ENCODE peak calls at places on chromosomes 11 and 22, in four cellular contexts. T, N, B and Y are unnamed samples.

GRCh38 chr22:32721328-32722180 is 80.0 kb upstream of the TIMP3 start:
- DNase-seq in N (no peak), T (no peak), B (no peak), Y (no peak)

GRCh38 chr11:63462126-63462525 is 28.8 kb downstream of the PLAAT5 start:
- DNase-seq in T (no peak), B (no peak), N (no peak), Y (no peak)

GRCh38 chr11:95680169-95680929 is 109.2 kb downstream of the FAM76B start:
- DNase-seq in B (no peak), N (no peak), T (no peak), Y (no peak)

GRCh38 chr22:18056161-18056666 is 21.6 kb upstream of the PEX26 start:
- DNase-seq in N (peak; percentile 68), T (no peak), B (no peak), Y (no peak)

GRCh38 chr22:17952273-17952801 is 72.0 kb downstream of the MICAL3 start:
- DNase-seq in N (no peak), B (no peak), T (no peak), Y (no peak)

GRCh38 chr22:33477131-33478111 is 419.2 kb upstream of the SYN3 start:
- DNase-seq in N (no peak), B (no peak), T (no peak), Y (no peak)

GRCh38 chr22:36107436-36107835 is 53.1 kb downstream of the APOL3 start:
- DNase-seq in B (no peak), T (no peak), N (no peak), Y (no peak)

GRCh38 chr11:77039491-77040400 is 5.5 kb downstream of the B3GNT6 start:
- DNase-seq in B (no peak), N (no peak), T (peak; percentile 26), Y (no peak)

GRCh38 chr11:118622376-118623290 is 15.2 kb downstream of the PHLDB1 start:
- DNase-seq in N (peak; percentile 75), B (peak; percentile 38), T (no peak), Y (peak; percentile 68)

GRCh38 chr11:78954261-78954660 is 379.6 kb upstream of the NARS2 start:
- DNase-seq in N (no peak), B (no peak), T (no peak), Y (no peak)

GRCh38 chr11:120675171-120675570 is 163.6 kb downstream of the GRIK4 start:
- DNase-seq in T (no peak), B (no peak), N (no peak), Y (no peak)

GRCh38 chr22:48955351-48956311 is 872.0 kb downstream of the BRD1 start:
- DNase-seq in B (no peak), T (no peak), N (no peak), Y (no peak)

GRCh38 chr11:26703792-26704191 is 18.1 kb downstream of the SLC5A12 start:
- DNase-seq in B (no peak), T (no peak), N (no peak), Y (no peak)

GRCh38 chr11:15769203-15769602 is 587.1 kb downstream of the SOX6 start:
- DNase-seq in T (no peak), B (no peak), N (no peak), Y (no peak)

GRCh38 chr22:42926034-42926433 is 69.0 kb upstream of the ARFGAP3 start:
- DNase-seq in N (no peak), B (no peak), T (no peak), Y (no peak)

GRCh38 chr22:17493384-17493981 is 69.8 kb upstream of the SLC25A18 start:
- DNase-seq in T (no peak), B (no peak), N (no peak), Y (no peak)

GRCh38 chr11:13784441-13784840 is 116.0 kb downstream of the FAR1 start:
- DNase-seq in N (no peak), B (no peak), T (no peak), Y (no peak)

GRCh38 chr11:27158763-27159679 is 118.4 kb downstream of the BBOX1 start:
- DNase-seq in B (peak; percentile 80), N (peak; percentile 55), T (peak; percentile 43), Y (peak; percentile 58)

GRCh38 chr11:130389315-130389935 is 39.0 kb downstream of the ADAMTS8 start:
- DNase-seq in N (no peak), T (no peak), B (no peak), Y (no peak)

GRCh38 chr11:34997872-34998548 is 81.6 kb downstream of the PDHX start:
- DNase-seq in N (no peak), B (no peak), T (no peak), Y (no peak)

GRCh38 chr11:119525180-119525854 is 102.3 kb upstream of the THY1 start:
- DNase-seq in N (no peak), B (no peak), T (no peak), Y (no peak)

GRCh38 chr11:92765965-92766371 is 203.5 kb upstream of the MTNR1B start:
- DNase-seq in N (peak; percentile 19), B (no peak), T (peak; percentile 12), Y (no peak)

GRCh38 chr22:27075891-27076290 is 418.5 kb downstream of the MIAT start:
- DNase-seq in T (no peak), B (no peak), N (no peak), Y (no peak)

GRCh38 chr22:44304354-44304753 is 8.4 kb downstream of the SHISAL1 start:
- DNase-seq in T (no peak), B (no peak), N (no peak), Y (no peak)

GRCh38 chr11:20031155-20032001 is 128.9 kb downstream of the DBX1 start:
- DNase-seq in B (no peak), N (no peak), T (no peak), Y (no peak)

GRCh38 chr11:125950696-125951645 is 5.1 kb downstream of the VSIG10L2 start:
- DNase-seq in B (no peak), T (no peak), N (no peak), Y (no peak)

GRCh38 chr11:128472128-128473110 is 114.9 kb downstream of the ETS1 start:
- DNase-seq in B (no peak), T (no peak), N (no peak), Y (no peak)

GRCh38 chr11:46914363-46914762 is 4.0 kb downstream of the LRP4 start:
- DNase-seq in N (no peak), B (no peak), T (no peak), Y (no peak)

GRCh38 chr11:46914910-46915309 is 3.4 kb downstream of the LRP4 start:
- DNase-seq in T (no peak), N (no peak), B (no peak), Y (no peak)

GRCh38 chr11:46916669-46917108 is 1.7 kb downstream of the LRP4 start:
- DNase-seq in B (peak; percentile 94), T (no peak), N (peak; percentile 58), Y (no peak)

GRCh38 chr11:46917109-46918086 is 952 bp downstream of the LRP4 start:
- DNase-seq in B (peak; percentile 48), N (no peak), T (no peak), Y (no peak)

GRCh38 chr11:46916251-46916650 is 2.1 kb downstream of the LRP4 start:
- DNase-seq in B (no peak), N (no peak), T (no peak), Y (no peak)
- H3K27ac ChIP-seq in B (peak overlapping the region; percentile 85), N (no peak overlapping the region), T (no peak overlapping the region), Y (no peak overlapping the region)

DNA sequence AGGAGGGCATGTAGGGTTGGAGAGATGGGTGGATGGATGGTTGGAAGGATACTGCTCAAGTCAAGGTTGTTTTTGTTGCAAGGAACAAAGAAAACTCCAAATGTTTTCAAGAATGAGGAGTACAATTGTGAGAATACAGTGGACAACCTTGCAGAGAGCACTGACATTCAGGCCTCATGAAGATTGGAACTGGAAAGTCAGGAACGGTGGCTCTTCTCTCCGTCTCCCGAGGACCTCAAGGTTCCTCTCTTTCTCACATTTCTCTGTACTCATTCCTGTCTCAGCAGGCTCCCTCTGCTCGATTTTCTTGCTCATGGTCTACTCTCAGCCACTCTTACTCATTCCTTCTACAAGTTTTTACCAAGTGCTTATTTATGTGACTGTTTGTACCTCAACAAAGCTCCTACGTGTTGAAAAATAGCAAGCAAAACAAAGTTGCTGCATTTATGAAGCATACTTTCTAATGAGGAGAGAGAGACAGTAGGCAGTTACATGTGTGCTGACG is 97.6 kb downstream of the SWAP70 start:
- DNase-seq in N (no peak), T (no peak), B (no peak), Y (no peak)
- H3K27ac ChIP-seq in N (no peak overlapping the region), T (no peak overlapping the region), B (peak overlapping the region; percentile 46), Y (no peak overlapping the region)

DNA sequence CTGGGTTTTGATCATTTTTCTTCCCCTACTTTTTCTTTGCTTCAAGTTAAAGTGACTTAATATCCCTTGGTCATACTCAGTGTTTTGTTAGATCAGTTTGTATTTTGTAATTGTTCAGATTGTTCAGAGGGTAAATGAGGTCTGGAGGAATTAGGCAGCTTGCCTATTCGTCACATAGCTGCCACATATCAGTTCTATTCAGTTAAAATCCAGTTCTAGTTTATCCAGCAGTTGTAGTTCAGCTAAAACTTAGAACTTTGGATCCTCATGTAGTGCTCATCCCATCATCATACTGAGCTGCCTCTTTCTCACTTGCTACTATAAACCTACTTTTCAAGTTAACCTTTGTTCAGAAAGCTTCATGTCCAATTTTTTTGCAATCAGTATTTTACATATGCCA is 47.1 kb upstream of the DEPDC7 start:
- DNase-seq in T (no peak), N (no peak), B (no peak), Y (no peak)
- H3K27ac ChIP-seq in T (no peak overlapping the region), N (no peak overlapping the region), B (no peak overlapping the region), Y (no peak overlapping the region)

DNA sequence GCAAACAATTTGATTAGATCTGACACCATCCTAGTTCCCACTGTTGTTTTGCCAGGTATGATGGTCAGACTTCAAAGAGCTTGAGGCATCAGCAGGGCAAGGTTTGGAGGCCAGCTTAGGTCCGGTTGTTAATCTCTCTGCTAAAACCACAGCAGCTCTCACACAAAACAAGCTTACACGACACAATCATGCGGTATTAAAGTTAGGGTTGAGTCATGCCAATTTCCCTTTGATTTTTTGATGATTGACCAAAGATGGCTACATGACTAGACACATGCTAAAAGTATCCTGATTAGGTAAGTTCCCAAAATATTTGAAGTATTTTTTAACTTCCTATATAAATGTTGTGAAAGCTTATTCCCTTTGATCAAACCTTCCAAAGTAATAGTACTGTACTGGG is 145.9 kb downstream of the ELP4 start:
- DNase-seq in T (no peak), B (peak; percentile 1), N (no peak), Y (peak; percentile 84)
- H3K27ac ChIP-seq in T (no peak overlapping the region), B (peak overlapping the region; percentile 70), N (no peak overlapping the region), Y (no peak overlapping the region)

GRCh38 chr11:64745219-64745522 is 1.2 kb upstream of the RASGRP2 start:
- DNase-seq in T (no peak), N (no peak), B (no peak), Y (no peak)
- H3K27ac ChIP-seq in T (no peak overlapping the region), N (peak overlapping the region; percentile 77), B (peak overlapping the region; percentile 84), Y (no peak overlapping the region)